ENCODE peak calls at places on chromosomes 3 and 15, in four cellular contexts. One of them, this sample, is unnamed.

GRCh38 chr3:188446791-188447190 is 292.8 kb downstream of the LPP start:
- DNase-seq in nephron progenitor cell: no peak
- DNase-seq in T47D: no peak
- DNase-seq in activated T-helper 1 cell treated with anti-CD3 and anti-CD28 coated beads, Interleukin-2, amount 50 U/mL, for 16 hours: no peak
- DNase-seq in this sample: no peak

GRCh38 chr3:112027839-112028238 is 6.7 kb upstream of the TMPRSS7 start:
- DNase-seq in nephron progenitor cell: no peak
- DNase-seq in activated T-helper 1 cell treated with anti-CD3 and anti-CD28 coated beads, Interleukin-2, amount 50 U/mL, for 16 hours: no peak
- DNase-seq in T47D: no peak
- DNase-seq in this sample: no peak

GRCh38 chr3:131216801-131217200 is 164.8 kb upstream of the NUDT16 start:
- DNase-seq in activated T-helper 1 cell treated with anti-CD3 and anti-CD28 coated beads, Interleukin-2, amount 50 U/mL, for 16 hours: no peak
- DNase-seq in T47D: no peak
- DNase-seq in nephron progenitor cell: no peak
- DNase-seq in this sample: no peak

GRCh38 chr3:54600441-54601204 is 327.2 kb downstream of the LRTM1 start:
- DNase-seq in activated T-helper 1 cell treated with anti-CD3 and anti-CD28 coated beads, Interleukin-2, amount 50 U/mL, for 16 hours: no peak
- DNase-seq in nephron progenitor cell: no peak
- DNase-seq in T47D: no peak
- DNase-seq in this sample: peak

GRCh38 chr15:72912121-72912520 is 128.6 kb upstream of the ADPGK start:
- DNase-seq in activated T-helper 1 cell treated with anti-CD3 and anti-CD28 coated beads, Interleukin-2, amount 50 U/mL, for 16 hours: no peak
- DNase-seq in nephron progenitor cell: no peak
- DNase-seq in T47D: no peak
- DNase-seq in this sample: no peak

GRCh38 chr15:64235552-64235951 is 72.7 kb upstream of the PPIB start:
- DNase-seq in nephron progenitor cell: no peak
- DNase-seq in activated T-helper 1 cell treated with anti-CD3 and anti-CD28 coated beads, Interleukin-2, amount 50 U/mL, for 16 hours: no peak
- DNase-seq in T47D: no peak
- DNase-seq in this sample: no peak

GRCh38 chr3:123122525-123123315 is 55.9 kb downstream of the PDIA5 start:
- DNase-seq in activated T-helper 1 cell treated with anti-CD3 and anti-CD28 coated beads, Interleukin-2, amount 50 U/mL, for 16 hours: no peak
- DNase-seq in nephron progenitor cell: no peak
- DNase-seq in T47D: no peak
- DNase-seq in this sample: no peak

GRCh38 chr3:129087138-129087702 is 26.6 kb downstream of the GP9 start:
- DNase-seq in activated T-helper 1 cell treated with anti-CD3 and anti-CD28 coated beads, Interleukin-2, amount 50 U/mL, for 16 hours: no peak
- DNase-seq in T47D: no peak
- DNase-seq in nephron progenitor cell: no peak
- DNase-seq in this sample: no peak

GRCh38 chr15:65936317-65936716 is 67.0 kb downstream of the RAB11A start:
- DNase-seq in T47D: no peak
- DNase-seq in nephron progenitor cell: no peak
- DNase-seq in activated T-helper 1 cell treated with anti-CD3 and anti-CD28 coated beads, Interleukin-2, amount 50 U/mL, for 16 hours: no peak
- DNase-seq in this sample: no peak

GRCh38 chr15:74573987-74574386 is 33.0 kb downstream of the ARID3B start:
- DNase-seq in T47D: no peak
- DNase-seq in activated T-helper 1 cell treated with anti-CD3 and anti-CD28 coated beads, Interleukin-2, amount 50 U/mL, for 16 hours: no peak
- DNase-seq in nephron progenitor cell: no peak
- DNase-seq in this sample: no peak

GRCh38 chr15:29668120-29668602 is 154.1 kb downstream of the TJP1 start:
- DNase-seq in T47D: peak
- DNase-seq in activated T-helper 1 cell treated with anti-CD3 and anti-CD28 coated beads, Interleukin-2, amount 50 U/mL, for 16 hours: no peak
- DNase-seq in nephron progenitor cell: peak
- DNase-seq in this sample: peak

GRCh38 chr3:151639096-151639740 is 94.5 kb upstream of the AADACL2 start:
- DNase-seq in T47D: no peak
- DNase-seq in nephron progenitor cell: no peak
- DNase-seq in activated T-helper 1 cell treated with anti-CD3 and anti-CD28 coated beads, Interleukin-2, amount 50 U/mL, for 16 hours: no peak
- DNase-seq in this sample: peak

GRCh38 chr15:68379759-68380290 is 52.1 kb downstream of the ITGA11 start:
- DNase-seq in nephron progenitor cell: no peak
- DNase-seq in T47D: no peak
- DNase-seq in activated T-helper 1 cell treated with anti-CD3 and anti-CD28 coated beads, Interleukin-2, amount 50 U/mL, for 16 hours: no peak
- DNase-seq in this sample: no peak

GRCh38 chr3:195023989-195024388 is 247.0 kb downstream of the XXYLT1 start:
- DNase-seq in T47D: no peak
- DNase-seq in activated T-helper 1 cell treated with anti-CD3 and anti-CD28 coated beads, Interleukin-2, amount 50 U/mL, for 16 hours: no peak
- DNase-seq in nephron progenitor cell: no peak
- DNase-seq in this sample: no peak

GRCh38 chr3:183892610-183893214 is 8.0 kb upstream of the PARL start:
- DNase-seq in nephron progenitor cell: no peak
- DNase-seq in activated T-helper 1 cell treated with anti-CD3 and anti-CD28 coated beads, Interleukin-2, amount 50 U/mL, for 16 hours: no peak
- DNase-seq in T47D: no peak
- DNase-seq in this sample: no peak

GRCh38 chr3:158313344-158313927 is 203.5 kb downstream of the RSRC1 start:
- DNase-seq in nephron progenitor cell: no peak
- DNase-seq in activated T-helper 1 cell treated with anti-CD3 and anti-CD28 coated beads, Interleukin-2, amount 50 U/mL, for 16 hours: no peak
- DNase-seq in T47D: peak
- DNase-seq in this sample: peak

GRCh38 chr15:48086162-48086561 is 34.6 kb upstream of the SLC24A5 start:
- DNase-seq in T47D: no peak
- DNase-seq in nephron progenitor cell: no peak
- DNase-seq in activated T-helper 1 cell treated with anti-CD3 and anti-CD28 coated beads, Interleukin-2, amount 50 U/mL, for 16 hours: no peak
- DNase-seq in this sample: no peak

GRCh38 chr15:39194431-39194830 is 386.4 kb upstream of the THBS1 start:
- DNase-seq in T47D: no peak
- DNase-seq in nephron progenitor cell: no peak
- DNase-seq in activated T-helper 1 cell treated with anti-CD3 and anti-CD28 coated beads, Interleukin-2, amount 50 U/mL, for 16 hours: no peak
- DNase-seq in this sample: no peak

GRCh38 chr3:194049394-194049793 is 86.6 kb upstream of the HES1 start:
- DNase-seq in activated T-helper 1 cell treated with anti-CD3 and anti-CD28 coated beads, Interleukin-2, amount 50 U/mL, for 16 hours: no peak
- DNase-seq in T47D: no peak
- DNase-seq in nephron progenitor cell: no peak
- DNase-seq in this sample: no peak

GRCh38 chr15:100682468-100682867 is 80.1 kb downstream of the ASB7 start:
- DNase-seq in T47D: no peak
- DNase-seq in activated T-helper 1 cell treated with anti-CD3 and anti-CD28 coated beads, Interleukin-2, amount 50 U/mL, for 16 hours: no peak
- DNase-seq in nephron progenitor cell: no peak
- DNase-seq in this sample: no peak